ENCODE peak calls at places on chromosomes 12 and 14, in six cellular contexts. G, D, K, B, M and V are unnamed samples.

GRCh38 chr12:1692895-1693294 is 2.0 kb downstream of the ADIPOR2 start:
- DNase-seq in G (no peak), D (no peak), K (no peak), B (no peak), M (no peak), V (no peak)

GRCh38 chr14:34180428-34180827 is 229.6 kb upstream of the EGLN3 start:
- DNase-seq in G (no peak), D (no peak), K (no peak), B (no peak), M (no peak), V (no peak)

GRCh38 chr14:93970589-93970966 is 5.8 kb downstream of the ASB2 start:
- DNase-seq in G (no peak), D (no peak), K (no peak), B (no peak), M (no peak), V (no peak)

GRCh38 chr12:124608451-124608870 is 41.0 kb upstream of the NCOR2 start:
- DNase-seq in G (no peak), D (no peak), K (no peak), B (no peak), M (no peak), V (no peak)

GRCh38 chr12:5548152-5548933 is 116.4 kb downstream of the NTF3 start:
- DNase-seq in G (no peak), D (no peak), K (no peak), B (no peak), M (no peak), V (no peak)

GRCh38 chr14:63614964-63615363 is 26.7 kb downstream of the WDR89 start:
- DNase-seq in G (no peak), D (no peak), K (no peak), B (no peak), M (no peak), V (peak)

GRCh38 chr12:24630446-24630845 is 318.5 kb downstream of the BCAT1 start:
- DNase-seq in G (no peak), D (no peak), K (no peak), B (no peak), M (no peak), V (no peak)

GRCh38 chr12:123896786-123897185 is 75.8 kb downstream of the CCDC92 start:
- DNase-seq in G (no peak), D (no peak), K (no peak), B (no peak), M (no peak), V (no peak)

GRCh38 chr12:120955232-120955631 is 23.1 kb upstream of the HNF1A start:
- DNase-seq in G (no peak), D (no peak), K (no peak), B (no peak), M (no peak), V (peak)

GRCh38 chr12:43957732-43958131 is 121.9 kb downstream of the TMEM117 start:
- DNase-seq in G (no peak), D (no peak), K (no peak), B (no peak), M (no peak), V (peak)

GRCh38 chr14:68679746-68680467 is 113.0 kb downstream of the ZFP36L1 start:
- DNase-seq in G (no peak), D (no peak), K (no peak), B (no peak), M (no peak), V (no peak)

GRCh38 chr14:92549096-92549852 is 35.7 kb downstream of the RIN3 start:
- DNase-seq in G (no peak), D (no peak), K (peak), B (peak), M (no peak), V (no peak)

GRCh38 chr12:121792607-121793500 is 634 bp downstream of the RHOF start:
- DNase-seq in G (peak), D (peak), K (peak), B (no peak), M (no peak), V (no peak)

GRCh38 chr14:59281613-59282012 is 93.1 kb downstream of the DAAM1 start:
- DNase-seq in G (no peak), D (no peak), K (no peak), B (no peak), M (no peak), V (peak)

GRCh38 chr14:64695071-64695470 is 9.2 kb upstream of the PLEKHG3 start:
- DNase-seq in G (no peak), D (no peak), K (no peak), B (no peak), M (no peak), V (no peak)

GRCh38 chr12:38664661-38665269 is 240.6 kb downstream of the CPNE8 start:
- DNase-seq in G (no peak), D (no peak), K (no peak), B (no peak), M (no peak), V (peak)

GRCh38 chr14:58713677-58714076 is 75.9 kb downstream of the DACT1 start:
- DNase-seq in G (no peak), D (no peak), K (no peak), B (no peak), M (no peak), V (no peak)

GRCh38 chr14:103623883-103624482 is 5.0 kb upstream of the KLC1 start:
- DNase-seq in G (peak), D (no peak), K (peak), B (peak), M (no peak), V (no peak)
- H3K27ac ChIP-seq in G (peak), D (no peak), K (no peak), B (peak), M (peak), V (no peak)

DNA sequence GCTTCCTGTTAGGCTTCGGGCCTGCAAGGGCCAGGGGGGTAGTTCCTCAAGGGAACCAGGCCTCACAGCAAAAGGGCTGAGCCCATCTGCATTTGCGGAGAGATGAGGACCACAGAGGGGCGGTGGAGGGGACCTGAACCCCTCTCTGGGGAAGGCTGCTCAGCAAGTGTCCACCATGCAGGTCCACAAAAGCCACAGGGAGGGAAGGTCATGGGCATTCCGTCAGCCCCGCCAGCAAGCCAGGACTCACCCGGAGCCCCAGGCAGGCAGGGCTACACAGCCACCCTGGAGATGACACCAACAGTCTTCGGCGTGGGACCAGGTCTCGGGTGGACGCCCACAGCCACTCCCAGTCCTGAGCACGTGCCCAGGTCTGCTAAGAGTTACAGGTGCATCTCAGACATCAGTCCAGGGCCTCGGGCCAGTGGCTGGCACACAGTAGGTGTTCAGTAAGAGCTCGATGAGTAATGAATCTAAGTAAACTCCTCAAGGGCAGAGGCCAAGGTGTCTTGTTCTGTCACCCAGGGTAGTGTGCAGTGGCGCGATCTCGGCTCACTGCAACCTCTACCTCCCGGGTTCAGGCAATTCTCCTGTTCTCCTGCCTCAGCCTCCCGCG is 11.3 kb downstream of the TTC7B start:
- DNase-seq in G (no peak), D (no peak), K (peak), B (no peak), M (no peak), V (no peak)
- H3K27ac ChIP-seq in G (peak), D (no peak), K (no peak), B (no peak), M (no peak), V (no peak)

GRCh38 chr12:108638141-108638823 is 4.6 kb upstream of the SELPLG start:
- DNase-seq in G (peak), D (no peak), K (no peak), B (peak), M (peak), V (no peak)
- H3K27ac ChIP-seq in G (peak), D (no peak), K (no peak), B (no peak), M (peak), V (no peak)

GRCh38 chr14:95309261-95310051 is 10.3 kb downstream of the CLMN start:
- DNase-seq in G (no peak), D (no peak), K (no peak), B (no peak), M (no peak), V (no peak)
- H3K27ac ChIP-seq in G (no peak), D (no peak), K (no peak), B (no peak), M (no peak), V (no peak)